ENCODE peak calls at places on chromosomes 4 and X, in four cellular contexts. One of them, this sample, is unnamed. For H3K27me3, the result is how much of the 10 kb centered on the place peaks cover.

GRCh38 chr4:72430050-72430449 is 139.0 kb downstream of the ADAMTS3 start:
- DNase-seq in lung: no peak
- DNase-seq in tibial artery: no peak
- DNase-seq in gastrocnemius medialis: no peak
- DNase-seq in this sample: no peak

GRCh38 chr4:31518796-31519250 is 798.7 kb downstream of the PCDH7 start:
- DNase-seq in gastrocnemius medialis: no peak
- DNase-seq in lung: no peak
- DNase-seq in tibial artery: no peak
- DNase-seq in this sample: no peak

GRCh38 chrX:106201502-106202178 is 33.5 kb downstream of the PWWP3B start:
- DNase-seq in lung: no peak
- DNase-seq in tibial artery: no peak
- DNase-seq in gastrocnemius medialis: no peak
- DNase-seq in this sample: no peak

GRCh38 chr4:76108467-76109181 is 34.1 kb downstream of the ART3 start:
- DNase-seq in gastrocnemius medialis: no peak
- DNase-seq in tibial artery: no peak
- DNase-seq in lung: no peak
- DNase-seq in this sample: no peak

GRCh38 chr4:10115271-10115656 is 1.3 kb downstream of the WDR1 start:
- DNase-seq in lung: no peak
- DNase-seq in tibial artery: no peak
- DNase-seq in gastrocnemius medialis: no peak
- DNase-seq in this sample: no peak

GRCh38 chrX:21907250-21907649 is 33.3 kb upstream of the SMS start:
- DNase-seq in lung: no peak
- DNase-seq in gastrocnemius medialis: no peak
- DNase-seq in tibial artery: no peak
- DNase-seq in this sample: no peak

GRCh38 chrX:74505437-74505836 is 84.1 kb downstream of the SLC16A2 start:
- DNase-seq in lung: no peak
- DNase-seq in gastrocnemius medialis: no peak
- DNase-seq in tibial artery: no peak
- DNase-seq in this sample: no peak

GRCh38 chrX:20101927-20102581 is 14.7 kb downstream of the MAP7D2 start:
- DNase-seq in gastrocnemius medialis: no peak
- DNase-seq in tibial artery: no peak
- DNase-seq in lung: no peak
- DNase-seq in this sample: no peak

GRCh38 chrX:27680726-27681125 is 90.6 kb downstream of the DCAF8L2 start:
- DNase-seq in tibial artery: no peak
- DNase-seq in gastrocnemius medialis: no peak
- DNase-seq in lung: no peak
- DNase-seq in this sample: no peak

GRCh38 chr4:20015825-20016224 is 235.9 kb upstream of the SLIT2 start:
- DNase-seq in gastrocnemius medialis: no peak
- DNase-seq in tibial artery: no peak
- DNase-seq in lung: no peak
- DNase-seq in this sample: no peak

GRCh38 chrX:134886201-134886600 is 104.6 kb upstream of the SMIM10 start:
- DNase-seq in tibial artery: no peak
- DNase-seq in lung: no peak
- DNase-seq in gastrocnemius medialis: no peak
- DNase-seq in this sample: no peak

GRCh38 chr4:25088342-25088952 is 57.7 kb upstream of the LGI2 start:
- DNase-seq in tibial artery: peak
- DNase-seq in gastrocnemius medialis: no peak
- DNase-seq in lung: no peak
- DNase-seq in this sample: no peak

GRCh38 chr4:182855877-182856276 is 61.3 kb downstream of the DCTD start:
- DNase-seq in gastrocnemius medialis: no peak
- DNase-seq in tibial artery: no peak
- DNase-seq in lung: no peak
- DNase-seq in this sample: no peak

GRCh38 chrX:1322393-1322792 is 14.2 kb upstream of the IL3RA start:
- DNase-seq in tibial artery: no peak
- DNase-seq in lung: no peak
- DNase-seq in gastrocnemius medialis: no peak
- DNase-seq in this sample: no peak

GRCh38 chr4:126123933-126124332 is 809.2 kb downstream of the FAT4 start:
- DNase-seq in lung: no peak
- DNase-seq in tibial artery: no peak
- DNase-seq in gastrocnemius medialis: no peak
- DNase-seq in this sample: no peak

GRCh38 chr4:154727540-154727939 is 16.3 kb upstream of the LRAT start:
- DNase-seq in tibial artery: no peak
- DNase-seq in lung: no peak
- DNase-seq in gastrocnemius medialis: no peak
- DNase-seq in this sample: no peak

GRCh38 chrX:105173071-105173470 is 47.4 kb downstream of the TEX13A start:
- DNase-seq in tibial artery: no peak
- DNase-seq in gastrocnemius medialis: no peak
- DNase-seq in lung: no peak
- DNase-seq in this sample: no peak

GRCh38 chr4:38154251-38154650 is 194.1 kb downstream of the PTTG2 start:
- DNase-seq in gastrocnemius medialis: no peak
- DNase-seq in tibial artery: no peak
- DNase-seq in lung: no peak
- DNase-seq in this sample: no peak

GRCh38 chr4:38154681-38155588 is 194.7 kb downstream of the PTTG2 start:
- DNase-seq in gastrocnemius medialis: peak
- DNase-seq in lung: peak
- DNase-seq in tibial artery: no peak
- DNase-seq in this sample: no peak

GRCh38 chr4:38155589-38156294 is 195.5 kb downstream of the PTTG2 start:
- DNase-seq in gastrocnemius medialis: no peak
- DNase-seq in tibial artery: no peak
- DNase-seq in lung: no peak
- DNase-seq in this sample: no peak

GRCh38 chr4:38160487-38161207 is 200.4 kb downstream of the PTTG2 start:
- DNase-seq in lung: peak
- DNase-seq in tibial artery: no peak
- DNase-seq in gastrocnemius medialis: peak
- DNase-seq in this sample: peak

DNA sequence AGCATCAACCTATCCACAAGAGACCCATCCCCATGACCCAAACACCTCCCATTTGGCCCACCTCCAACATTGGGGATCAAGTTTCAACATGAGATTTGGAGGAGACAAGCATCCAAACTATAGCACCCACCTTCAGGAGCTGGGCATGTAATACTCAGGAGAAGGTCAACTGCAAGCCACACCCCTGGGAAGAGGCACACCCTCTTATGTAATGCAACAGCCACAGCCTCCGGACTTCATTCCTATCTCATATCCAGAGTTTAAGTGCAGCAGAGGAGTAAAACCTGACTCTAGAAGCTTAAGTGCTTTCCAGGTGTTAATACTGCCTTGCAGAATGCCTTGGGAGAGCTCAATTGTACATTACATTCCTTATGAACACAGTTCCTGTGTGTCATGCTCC is 197.4 kb downstream of the PTTG2 start:
- DNase-seq in gastrocnemius medialis: no peak
- DNase-seq in tibial artery: no peak
- DNase-seq in lung: no peak
- DNase-seq in this sample: no peak
- H3K27ac ChIP-seq in gastrocnemius medialis: no peak
- H3K27ac ChIP-seq in tibial artery: no peak
- H3K27ac ChIP-seq in lung: no peak
- H3K27ac ChIP-seq in this sample: no peak

GRCh38 chrX:73270753-73271152 is 56.1 kb upstream of the NAP1L2 start:
- DNase-seq in tibial artery: no peak
- DNase-seq in gastrocnemius medialis: no peak
- DNase-seq in lung: no peak
- DNase-seq in this sample: no peak
- H3K27me3 ChIP-seq in tibial artery: under half
- H3K27me3 ChIP-seq in gastrocnemius medialis: under half
- H3K27me3 ChIP-seq in lung: under half
- H3K27me3 ChIP-seq in this sample: under half

GRCh38 chr4:1383728-1384591 is 22.3 kb downstream of the NKX1-1 start:
- DNase-seq in lung: no peak
- DNase-seq in gastrocnemius medialis: no peak
- DNase-seq in tibial artery: peak
- DNase-seq in this sample: no peak

GRCh38 chr4:1385373-1386340 is 20.6 kb downstream of the NKX1-1 start:
- DNase-seq in tibial artery: peak
- DNase-seq in lung: no peak
- DNase-seq in gastrocnemius medialis: no peak
- DNase-seq in this sample: no peak

GRCh38 chr4:1382776-1383727 is 23.2 kb downstream of the NKX1-1 start:
- DNase-seq in gastrocnemius medialis: no peak
- DNase-seq in tibial artery: peak
- DNase-seq in lung: no peak
- DNase-seq in this sample: no peak

GRCh38 chr4:1381944-1382541 is 24.2 kb downstream of the NKX1-1 start:
- DNase-seq in tibial artery: peak
- DNase-seq in lung: no peak
- DNase-seq in gastrocnemius medialis: no peak
- DNase-seq in this sample: no peak

DNA sequence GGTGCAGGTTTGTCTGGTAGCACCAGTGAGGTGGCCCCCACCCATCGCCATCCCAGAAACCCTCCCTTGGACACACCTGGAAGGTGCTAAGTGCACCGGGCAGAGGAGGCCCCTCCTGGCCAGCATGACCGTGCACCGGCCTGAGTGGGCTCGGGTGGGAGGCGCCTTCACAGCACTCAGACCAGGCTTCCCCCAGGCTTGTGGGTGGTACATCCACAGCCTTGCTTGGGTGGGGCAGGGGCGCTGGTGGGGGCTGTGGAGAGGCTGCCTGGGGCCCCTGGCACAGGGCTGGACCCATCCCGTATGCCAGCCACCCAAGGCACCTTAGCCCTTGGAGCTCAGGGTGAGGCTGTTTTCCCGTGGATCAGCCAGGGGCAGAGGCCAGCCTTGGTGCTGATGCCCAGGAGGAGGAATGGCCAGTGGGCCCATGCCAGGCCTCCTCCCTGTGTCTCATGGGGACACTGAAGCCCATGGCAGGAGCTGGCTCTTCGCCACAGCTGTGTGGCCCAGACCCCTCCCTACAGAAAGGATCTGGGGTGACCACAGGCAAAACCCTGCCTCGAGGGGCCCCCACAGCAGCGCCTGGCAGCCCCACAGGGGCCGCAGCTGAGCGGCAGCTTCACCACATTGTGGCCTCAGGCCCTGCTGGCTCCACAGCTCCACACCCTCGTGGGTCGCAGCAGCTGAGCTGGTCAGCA is 21.4 kb downstream of the NKX1-1 start:
- DNase-seq in tibial artery: no peak
- DNase-seq in gastrocnemius medialis: no peak
- DNase-seq in lung: no peak
- DNase-seq in this sample: no peak
- H3K27ac ChIP-seq in tibial artery: no peak
- H3K27ac ChIP-seq in gastrocnemius medialis: no peak
- H3K27ac ChIP-seq in lung: no peak
- H3K27ac ChIP-seq in this sample: no peak

DNA sequence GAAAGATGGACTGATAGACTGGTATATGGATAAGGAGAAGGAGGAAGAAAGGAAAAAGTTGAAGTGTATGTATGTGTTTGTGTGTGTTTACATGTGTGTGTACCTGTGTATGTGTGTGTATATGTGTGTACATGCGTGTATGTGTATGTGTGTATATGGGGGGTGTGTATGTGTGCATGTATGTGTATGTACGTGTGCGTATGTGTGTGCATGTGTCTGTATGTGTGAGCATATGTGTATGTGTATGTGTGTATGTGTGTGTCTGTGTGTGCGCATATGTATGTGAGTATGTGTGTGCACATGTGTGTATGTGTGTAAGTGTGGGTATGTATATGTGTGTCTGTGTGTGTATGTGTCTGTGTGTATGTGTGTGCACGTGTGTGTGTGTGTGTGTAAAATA is 101.5 kb upstream of the KLHL13 start:
- DNase-seq in gastrocnemius medialis: no peak
- DNase-seq in lung: no peak
- DNase-seq in tibial artery: no peak
- DNase-seq in this sample: no peak
- H3K27me3 ChIP-seq in gastrocnemius medialis: under half
- H3K27me3 ChIP-seq in lung: under half
- H3K27me3 ChIP-seq in tibial artery: under half
- H3K27me3 ChIP-seq in this sample: under half

DNA sequence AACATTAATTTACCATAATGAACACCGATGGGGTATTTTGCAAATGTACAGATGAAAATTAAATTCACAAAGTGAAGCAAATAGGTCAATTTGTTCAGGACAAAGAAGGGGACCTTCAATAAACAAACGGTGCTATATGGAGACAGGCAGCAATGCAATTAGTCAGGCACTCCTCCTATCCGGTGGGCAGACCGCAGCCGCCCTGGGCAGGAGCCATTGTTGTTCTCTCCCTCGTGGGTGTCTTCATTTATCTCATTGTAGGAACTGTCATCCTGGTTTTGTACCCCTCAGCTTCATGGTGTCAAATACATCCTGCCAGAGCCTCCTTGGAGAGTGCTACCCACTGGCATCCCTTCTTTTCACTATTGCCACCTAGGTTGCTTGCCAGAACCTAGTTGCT is 205.5 kb downstream of the SOX3 start:
- DNase-seq in gastrocnemius medialis: no peak
- DNase-seq in tibial artery: no peak
- DNase-seq in lung: no peak
- DNase-seq in this sample: no peak
- H3K27ac ChIP-seq in gastrocnemius medialis: no peak
- H3K27ac ChIP-seq in tibial artery: no peak
- H3K27ac ChIP-seq in lung: no peak
- H3K27ac ChIP-seq in this sample: no peak

GRCh38 chr4:8688041-8688907 is 95.7 kb downstream of the CPZ start:
- DNase-seq in gastrocnemius medialis: no peak
- DNase-seq in tibial artery: peak
- DNase-seq in lung: no peak
- DNase-seq in this sample: no peak

GRCh38 chr4:8690216-8690786 is 97.7 kb downstream of the CPZ start:
- DNase-seq in lung: no peak
- DNase-seq in tibial artery: peak
- DNase-seq in gastrocnemius medialis: no peak
- DNase-seq in this sample: no peak

GRCh38 chr4:8689741-8690140 is 97.2 kb downstream of the CPZ start:
- DNase-seq in gastrocnemius medialis: no peak
- DNase-seq in lung: no peak
- DNase-seq in tibial artery: peak
- DNase-seq in this sample: no peak

GRCh38 chr4:8687083-8687482 is 94.5 kb downstream of the CPZ start:
- DNase-seq in gastrocnemius medialis: no peak
- DNase-seq in tibial artery: no peak
- DNase-seq in lung: no peak
- DNase-seq in this sample: no peak

GRCh38 chr4:8688908-8689445 is 96.4 kb downstream of the CPZ start:
- DNase-seq in lung: no peak
- DNase-seq in gastrocnemius medialis: no peak
- DNase-seq in tibial artery: peak
- DNase-seq in this sample: no peak
- H3K27me3 ChIP-seq in lung: under half
- H3K27me3 ChIP-seq in gastrocnemius medialis: under half
- H3K27me3 ChIP-seq in tibial artery: under half
- H3K27me3 ChIP-seq in this sample: under half

GRCh38 chr4:158778065-158778711 is 9.4 kb downstream of the FNIP2 start:
- DNase-seq in tibial artery: no peak
- DNase-seq in gastrocnemius medialis: no peak
- DNase-seq in lung: no peak
- DNase-seq in this sample: no peak
- H3K27ac ChIP-seq in tibial artery: peak
- H3K27ac ChIP-seq in gastrocnemius medialis: peak
- H3K27ac ChIP-seq in lung: no peak
- H3K27ac ChIP-seq in this sample: no peak